ENCODE peak calls at places on chromosomes 12 and 14, in nine cellular contexts. H is epithelial cell of esophagus; F is small intestine; E is cardiac muscle cell; W is IMR-90; X is stomach; D is psoas muscle; N is naive thymus-derived CD4-positive, alpha-beta T cell; M is tibial nerve. O is an unnamed sample.

GRCh38 chr14:53855574-53855973 is 101.1 kb downstream of the BMP4 start:
- DNase-seq in H (peak; percentile 57), F (no peak), E (no peak), W (no peak), X (no peak), D (no peak), N (no peak), M (no peak), O (no peak)

GRCh38 chr12:44377443-44378160 is 498.5 kb downstream of the NELL2 start:
- DNase-seq in H (no peak), F (no peak), E (no peak), W (no peak), X (no peak), D (no peak), N (no peak), M (no peak), O (no peak)

GRCh38 chr14:47438650-47439140 is 236.7 kb downstream of the MDGA2 start:
- DNase-seq in H (peak; percentile 10), F (no peak), E (peak; percentile 0), W (no peak), X (no peak), D (no peak), N (no peak), M (no peak), O (no peak)

GRCh38 chr12:87870061-87870460 is 159.1 kb downstream of the C12orf50 start:
- DNase-seq in H (peak; percentile 59), F (no peak), E (no peak), W (peak; percentile 51), X (no peak), D (no peak), N (no peak), M (no peak), O (peak; percentile 3)

GRCh38 chr12:124456652-124457152 is 110.7 kb downstream of the NCOR2 start:
- DNase-seq in H (no peak), F (peak; percentile 20), E (no peak), W (no peak), X (no peak), D (no peak), N (no peak), M (no peak), O (no peak)

GRCh38 chr12:64544796-64545382 is 65.4 kb upstream of the RASSF3 start:
- DNase-seq in H (no peak), F (no peak), E (no peak), W (no peak), X (no peak), D (no peak), N (no peak), M (no peak), O (no peak)

GRCh38 chr12:46449856-46450255 is 77.3 kb upstream of the SLC38A2 start:
- DNase-seq in H (no peak), F (no peak), E (no peak), W (no peak), X (no peak), D (no peak), N (no peak), M (no peak), O (no peak)

GRCh38 chr12:69884386-69884785 is 59.4 kb downstream of the MYRFL start:
- DNase-seq in H (no peak), F (no peak), E (no peak), W (no peak), X (no peak), D (no peak), N (no peak), M (no peak), O (no peak)

GRCh38 chr12:95574030-95574429 is 22.8 kb upstream of the USP44 start:
- DNase-seq in H (no peak), F (no peak), E (no peak), W (no peak), X (no peak), D (no peak), N (no peak), M (no peak), O (no peak)

GRCh38 chr12:54232790-54233189 is 44.0 kb upstream of the SMUG1 start:
- DNase-seq in H (no peak), F (no peak), E (peak; percentile 60), W (peak; percentile 66), X (no peak), D (no peak), N (no peak), M (peak; percentile 38), O (peak; percentile 24)

GRCh38 chr12:105846331-105846730 is 292.4 kb downstream of the NUAK1 start:
- DNase-seq in H (no peak), F (no peak), E (no peak), W (no peak), X (no peak), D (no peak), N (no peak), M (no peak), O (no peak)

GRCh38 chr12:113700943-113701342 is 229.3 kb upstream of the LHX5 start:
- DNase-seq in H (peak; percentile 10), F (no peak), E (peak; percentile 63), W (peak; percentile 49), X (no peak), D (no peak), N (no peak), M (no peak), O (no peak)

GRCh38 chr14:68244272-68244975 is 424.8 kb downstream of the RAD51B start:
- DNase-seq in H (no peak), F (no peak), E (no peak), W (no peak), X (no peak), D (no peak), N (no peak), M (no peak), O (no peak)

GRCh38 chr14:49424436-49425331 is 161.5 kb downstream of the RPS29 start:
- DNase-seq in H (peak; percentile 38), F (no peak), E (no peak), W (no peak), X (no peak), D (no peak), N (no peak), M (no peak), O (no peak)

GRCh38 chr12:81598205-81598604 is 160.9 kb downstream of the PPFIA2 start:
- DNase-seq in H (no peak), F (peak; percentile 1), E (no peak), W (no peak), X (no peak), D (no peak), N (no peak), M (no peak), O (no peak)

GRCh38 chr14:69316449-69317391 is 56.8 kb downstream of the GALNT16 start:
- DNase-seq in H (peak; percentile 75), F (peak; percentile 2), E (peak; percentile 97), W (peak; percentile 98), X (no peak), D (peak; percentile 74), N (no peak), M (peak; percentile 63), O (peak; percentile 86)

GRCh38 chr14:45177081-45177480 is 41.4 kb downstream of the FANCM start:
- DNase-seq in H (peak; percentile 92), F (no peak), E (peak; percentile 95), W (peak; percentile 86), X (no peak), D (no peak), N (no peak), M (no peak), O (peak; percentile 92)

GRCh38 chr14:103546651-103547454 is 15.6 kb downstream of the BAG5 start:
- DNase-seq in H (peak; percentile 66), F (peak; percentile 55), E (peak; percentile 59), W (no peak), X (peak; percentile 80), D (peak; percentile 88), N (peak; percentile 74), M (peak; percentile 70), O (peak; percentile 43)

GRCh38 chr12:71551529-71551928 is 111.9 kb downstream of the LGR5 start:
- DNase-seq in H (peak; percentile 33), F (no peak), E (peak; percentile 58), W (peak; percentile 15), X (no peak), D (no peak), N (no peak), M (no peak), O (peak; percentile 31)

GRCh38 chr14:67268456-67269115 is 27.4 kb downstream of the PALS1 start:
- DNase-seq in H (peak; percentile 7), F (no peak), E (peak; percentile 51), W (peak; percentile 20), X (no peak), D (no peak), N (no peak), M (no peak), O (no peak)

GRCh38 chr14:33057585-33057984 is 118.9 kb downstream of the NPAS3 start:
- DNase-seq in H (no peak), F (no peak), E (no peak), W (no peak), X (no peak), D (no peak), N (no peak), M (no peak), O (no peak)

GRCh38 chr14:98931911-98932310 is 340.1 kb downstream of the BCL11B start:
- DNase-seq in H (no peak), F (peak; percentile 64), E (no peak), W (no peak), X (peak; percentile 36), D (no peak), N (peak; percentile 31), M (no peak), O (no peak)

GRCh38 chr14:85024931-85025330 is 505.0 kb upstream of the FLRT2 start:
- DNase-seq in H (no peak), F (no peak), E (peak; percentile 3), W (no peak), X (no peak), D (no peak), N (no peak), M (no peak), O (peak; percentile 23)

GRCh38 chr12:83016226-83016835 is 329.6 kb downstream of the TMTC2 start:
- DNase-seq in H (peak; percentile 92), F (peak; percentile 10), E (peak; percentile 91), W (peak; percentile 89), X (peak; percentile 44), D (no peak), N (no peak), M (peak; percentile 21), O (peak; percentile 77)
- H3K4me3 ChIP-seq in H (no peak overlapping the region), F (no peak overlapping the region), E (no peak overlapping the region), W (no peak overlapping the region), X (peak overlapping the region; percentile 35), D (peak overlapping the region; percentile 49), N (no peak overlapping the region), M (no peak overlapping the region), O (peak overlapping the region; percentile 29)

GRCh38 chr14:88025350-88025749 is 20.4 kb downstream of the GPR65 start:
- DNase-seq in H (no peak), F (no peak), E (no peak), W (no peak), X (no peak), D (no peak), N (no peak), M (no peak), O (no peak)
- H3K4me3 ChIP-seq in H (no peak overlapping the region), F (no peak overlapping the region), E (no peak overlapping the region), W (no peak overlapping the region), X (no peak overlapping the region), D (no peak overlapping the region), N (no peak overlapping the region), M (no peak overlapping the region), O (no peak overlapping the region)

GRCh38 chr12:55681142-55682077 is 26.3 kb downstream of the ITGA7 start:
- DNase-seq in H (peak; percentile 46), F (peak; percentile 96), E (peak; percentile 62), W (peak; percentile 51), X (peak; percentile 71), D (peak; percentile 92), N (no peak), M (no peak), O (peak; percentile 20)
- H3K4me3 ChIP-seq in H (no peak overlapping the region), F (no peak overlapping the region), E (peak overlapping the region; percentile 11), W (no peak overlapping the region), X (peak overlapping the region; percentile 9), D (peak overlapping the region; percentile 58), N (no peak overlapping the region), M (peak overlapping the region; percentile 20), O (no peak overlapping the region)

GRCh38 chr12:88946377-88946997 is 366.2 kb upstream of the KITLG start:
- DNase-seq in H (peak; percentile 69), F (no peak), E (peak; percentile 85), W (peak; percentile 78), X (no peak), D (no peak), N (no peak), M (peak; percentile 22), O (peak; percentile 89)
- H3K4me3 ChIP-seq in H (no peak overlapping the region), F (no peak overlapping the region), E (no peak overlapping the region), W (no peak overlapping the region), X (no peak overlapping the region), D (peak overlapping the region; percentile 20), N (no peak overlapping the region), M (no peak overlapping the region), O (no peak overlapping the region)

O was measured in fibroblast of villous mesenchyme.